ENCODE peak calls at places on chromosomes 13 and 19, in nine cellular contexts. T, Z, D, U, V, S, C, O and Y are unnamed samples.

GRCh38 chr13:113232208-113233003 is 23.0 kb downstream of the CUL4A start:
- DNase-seq in Z (no peak), U (no peak), S (no peak), T (no peak), D (no peak), O (no peak), C (no peak), V (no peak), Y (no peak)

GRCh38 chr19:6590458-6591319 is at the start of gene CD70:
- DNase-seq in T (peak), C (no peak), U (no peak), Z (peak), O (no peak), D (no peak), S (no peak), V (no peak), Y (no peak)

GRCh38 chr19:55118401-55118991 is 1.1 kb upstream of the PPP1R12C start:
- DNase-seq in D (no peak), O (no peak), U (no peak), V (no peak), S (no peak), C (peak), Z (no peak), T (peak), Y (no peak)

GRCh38 chr19:7850429-7850819 is 20.4 kb downstream of the EVI5L start:
- DNase-seq in Z (no peak), U (no peak), C (no peak), T (no peak), V (no peak), O (no peak), D (no peak), S (peak), Y (no peak)

GRCh38 chr13:19590423-19590822 is 29.1 kb upstream of the TPTE2 start:
- DNase-seq in Z (no peak), S (no peak), V (no peak), O (no peak), C (no peak), T (no peak), U (no peak), D (no peak), Y (no peak)

GRCh38 chr13:114279770-114280169 is 1.6 kb upstream of the UPF3A start:
- DNase-seq in S (no peak), O (no peak), D (no peak), C (no peak), V (no peak), U (no peak), T (no peak), Z (no peak), Y (no peak)

GRCh38 chr19:40530091-40530901 is 46.4 kb upstream of the SHKBP1 start:
- DNase-seq in V (no peak), C (no peak), U (no peak), D (no peak), Z (peak), O (no peak), S (no peak), T (no peak), Y (no peak)

GRCh38 chr19:19361075-19361594 is 40.5 kb downstream of the MAU2 start:
- DNase-seq in C (peak), O (peak), V (peak), U (peak), D (peak), Z (peak), S (peak), T (peak), Y (peak)

GRCh38 chr19:40751065-40751923 is at the start of gene SNRPA:
- DNase-seq in O (peak), T (peak), V (peak), Z (peak), U (peak), D (peak), S (peak), C (peak), Y (peak)

GRCh38 chr19:38726761-38727301 is 17.4 kb downstream of the CAPN12 start:
- DNase-seq in D (no peak), S (no peak), U (no peak), C (no peak), O (no peak), T (no peak), V (no peak), Z (no peak), Y (no peak)

GRCh38 chr13:20474515-20474914 is 51.1 kb downstream of the CRYL1 start:
- DNase-seq in V (no peak), Z (no peak), C (no peak), S (no peak), O (no peak), U (no peak), T (no peak), D (no peak), Y (no peak)

GRCh38 chr13:41919741-41920487 is 41.0 kb downstream of the VWA8 start:
- DNase-seq in O (no peak), T (no peak), S (no peak), D (no peak), V (no peak), Z (no peak), C (no peak), U (no peak), Y (no peak)

GRCh38 chr19:1308718-1309117 is 23.0 kb downstream of the EFNA2 start:
- DNase-seq in Z (no peak), U (no peak), D (no peak), T (no peak), C (no peak), V (no peak), S (no peak), O (no peak), Y (no peak)

GRCh38 chr13:49044008-49044407 is 68.3 kb downstream of the FNDC3A start:
- DNase-seq in V (no peak), U (no peak), T (no peak), O (no peak), D (no peak), Z (no peak), S (no peak), C (no peak), Y (no peak)

GRCh38 chr13:42574435-42575311 is 721 bp downstream of the TNFSF11 start:
- DNase-seq in C (no peak), S (no peak), T (no peak), Z (no peak), O (no peak), U (no peak), V (no peak), D (no peak), Y (no peak)

GRCh38 chr13:113915012-113915763 is 51.3 kb upstream of the GAS6 start:
- DNase-seq in Z (no peak), O (peak), T (no peak), C (no peak), D (no peak), U (no peak), S (no peak), V (peak), Y (no peak)

GRCh38 chr13:44516771-44517170 is 59.4 kb downstream of the TSC22D1 start:
- DNase-seq in O (no peak), C (no peak), T (no peak), V (no peak), D (no peak), S (no peak), U (peak), Z (no peak), Y (no peak)

GRCh38 chr19:5434970-5435641 is 20.1 kb upstream of the ZNRF4 start:
- DNase-seq in U (peak), T (no peak), O (no peak), Z (peak), C (no peak), S (peak), V (no peak), D (no peak), Y (peak)

GRCh38 chr19:4972509-4973230 is 3.8 kb downstream of the KDM4B start:
- DNase-seq in D (no peak), T (no peak), V (no peak), O (no peak), U (peak), Z (no peak), S (peak), C (no peak), Y (no peak)

GRCh38 chr19:18469245-18470107 is 31.5 kb upstream of the ISYNA1 start:
- DNase-seq in V (no peak), O (peak), S (peak), Z (peak), U (peak), T (peak), D (no peak), C (peak), Y (no peak)

GRCh38 chr13:50911937-50912624 is 2.5 kb downstream of the RNASEH2B start:
- DNase-seq in Z (peak), C (peak), V (peak), D (peak), U (peak), T (peak), O (peak), S (peak), Y (peak)

GRCh38 chr19:35797663-35798062 is 15.0 kb downstream of the PRODH2 start:
- DNase-seq in S (no peak), Z (no peak), D (no peak), O (no peak), C (no peak), V (no peak), U (no peak), T (no peak), Y (no peak)

GRCh38 chr19:4234862-4235201 is 5.5 kb downstream of the EBI3 start:
- DNase-seq in Z (no peak), S (no peak), V (no peak), C (no peak), D (no peak), O (no peak), T (no peak), U (no peak), Y (no peak)

GRCh38 chr13:111213964-111214726 is 99.0 kb downstream of the ARHGEF7 start:
- DNase-seq in O (no peak), D (no peak), Z (no peak), S (no peak), U (no peak), C (no peak), V (no peak), T (no peak), Y (no peak)

GRCh38 chr19:38304866-38305429 is 897 bp downstream of the C19orf33 start:
- DNase-seq in V (peak), S (no peak), O (peak), C (peak), T (peak), U (peak), Z (peak), D (no peak), Y (no peak)

GRCh38 chr13:52345631-52346251 is 60.2 kb downstream of the THSD1 start:
- DNase-seq in U (no peak), T (no peak), V (no peak), O (no peak), Z (no peak), S (peak), D (no peak), C (no peak), Y (no peak)

GRCh38 chr19:18433039-18433691 is 4.8 kb downstream of the ISYNA1 start:
- DNase-seq in T (no peak), Z (no peak), V (no peak), S (no peak), U (no peak), D (no peak), C (no peak), O (no peak), Y (no peak)

GRCh38 chr19:3441089-3441985 is 39.0 kb downstream of the SMIM24 start:
- DNase-seq in U (no peak), T (no peak), C (no peak), Z (no peak), O (no peak), D (no peak), V (no peak), S (no peak), Y (no peak)

GRCh38 chr19:10861118-10861651 is 10.2 kb upstream of the CARM1 start:
- DNase-seq in S (no peak), O (peak), C (no peak), T (peak), V (no peak), D (no peak), U (peak), Z (no peak), Y (no peak)

GRCh38 chr19:10137751-10138682 is 18.3 kb upstream of the EIF3G start:
- DNase-seq in V (no peak), C (no peak), Z (no peak), U (no peak), T (no peak), O (no peak), D (no peak), S (no peak), Y (no peak)

GRCh38 chr13:113004126-113004525 is 35.1 kb downstream of the MCF2L start:
- DNase-seq in Z (no peak), T (no peak), U (no peak), D (no peak), V (no peak), S (no peak), O (no peak), C (no peak), Y (no peak)

GRCh38 chr13:21625366-21625765 is 21.4 kb upstream of the MICU2 start:
- DNase-seq in S (peak), U (peak), O (no peak), D (no peak), Z (peak), T (peak), V (no peak), C (no peak), Y (no peak)

GRCh38 chr13:109155301-109155761 is 525.9 kb downstream of the MYO16 start:
- DNase-seq in Z (no peak), S (peak), U (peak), T (no peak), D (no peak), C (no peak), O (no peak), V (no peak), Y (no peak)

GRCh38 chr19:5313307-5313706 is 27.3 kb downstream of the PTPRS start:
- DNase-seq in T (no peak), C (no peak), S (no peak), Z (no peak), D (no peak), U (no peak), O (peak), V (no peak), Y (no peak)

GRCh38 chr13:42906257-42906656 is 85.8 kb downstream of the EPSTI1 start:
- DNase-seq in S (no peak), C (no peak), Z (no peak), D (no peak), V (no peak), T (no peak), O (no peak), U (no peak), Y (no peak)

GRCh38 chr13:72151241-72151640 is 284.2 kb upstream of the DACH1 start:
- DNase-seq in Z (no peak), V (no peak), D (no peak), S (no peak), C (no peak), U (peak), T (no peak), O (no peak), Y (no peak)

GRCh38 chr19:934865-935422 is 9.1 kb downstream of the ARID3A start:
- DNase-seq in T (peak), S (peak), Z (no peak), U (peak), O (peak), D (no peak), C (peak), V (peak), Y (no peak)

GRCh38 chr13:100533588-100534041 is 55.0 kb downstream of the GGACT start:
- DNase-seq in T (no peak), D (no peak), S (no peak), O (peak), U (no peak), C (no peak), Z (no peak), V (no peak), Y (no peak)
- TF ChIP-seq CTCF in T (no peak), D (no peak), S (no peak), O (no peak), U (no peak), C (no peak), Z (no peak), V (no peak), Y (no peak)

GRCh38 chr13:96500953-96501352 is 411.0 kb downstream of the HS6ST3 start:
- DNase-seq in T (no peak), Z (no peak), V (no peak), C (no peak), O (no peak), D (no peak), S (no peak), U (no peak), Y (no peak)
- H3K27ac ChIP-seq in T (no peak), Z (no peak), V (no peak), C (no peak), O (no peak), D (no peak), S (no peak), U (no peak), Y (no peak)

GRCh38 chr19:42095142-42095813 is 19.3 kb downstream of the ZNF574 start:
- DNase-seq in C (no peak), O (no peak), V (no peak), Z (no peak), D (no peak), U (no peak), T (no peak), S (no peak), Y (no peak)

GRCh38 chr19:42097461-42097860 is 21.5 kb downstream of the ZNF574 start:
- DNase-seq in D (no peak), V (no peak), S (no peak), C (no peak), O (no peak), Z (no peak), T (no peak), U (no peak), Y (no peak)

GRCh38 chr19:42093505-42093904 is 17.5 kb downstream of the ZNF574 start:
- DNase-seq in O (no peak), V (no peak), D (no peak), Z (no peak), U (no peak), C (no peak), S (no peak), T (no peak), Y (no peak)

GRCh38 chr19:42096255-42096837 is 20.4 kb downstream of the ZNF574 start:
- DNase-seq in U (no peak), T (no peak), O (no peak), Z (no peak), V (no peak), D (no peak), S (no peak), C (no peak), Y (no peak)

DNA sequence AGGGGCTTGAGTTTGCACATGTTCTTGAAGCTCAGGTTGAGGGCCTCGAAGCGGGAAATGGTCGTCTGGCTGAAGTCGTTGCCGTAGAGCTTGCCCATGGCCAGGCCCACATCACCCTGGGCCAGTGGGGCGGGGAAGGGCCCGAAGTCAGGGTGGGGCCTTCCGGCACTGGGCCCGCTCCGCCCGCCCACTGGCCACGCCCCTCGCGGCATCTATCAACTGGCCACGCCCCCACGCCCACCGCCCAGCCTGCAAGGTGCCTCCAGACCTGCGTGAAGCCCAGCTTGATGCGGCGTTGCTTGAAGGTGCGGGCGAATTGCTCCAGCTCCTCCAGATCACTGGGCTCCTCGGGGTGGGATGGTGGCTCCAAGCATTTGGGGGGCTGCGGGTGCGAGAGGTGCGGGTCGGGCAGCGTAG is 19.9 kb downstream of the ZNF574 start:
- DNase-seq in Z (no peak), V (no peak), C (no peak), D (no peak), U (no peak), S (no peak), T (no peak), O (no peak), Y (no peak)
- H3K4me3 ChIP-seq in Z (no peak), V (no peak), C (no peak), D (no peak), U (no peak), S (no peak), T (no peak), O (peak), Y (no peak)

GRCh38 chr19:16969127-16969526 is 57.5 kb downstream of the CPAMD8 start:
- DNase-seq in V (peak), D (no peak), O (no peak), C (no peak), Z (no peak), S (no peak), T (no peak), U (peak), Y (no peak)
- TF ChIP-seq CTCF in V (no peak), D (no peak), O (no peak), C (no peak), Z (no peak), S (no peak), T (no peak), U (peak), Y (no peak)

GRCh38 chr19:46927893-46928292 is 67.1 kb downstream of the ARHGAP35 start:
- DNase-seq in D (no peak), C (no peak), U (no peak), Z (no peak), O (no peak), S (no peak), V (no peak), T (no peak), Y (no peak)
- H3K27ac ChIP-seq in D (peak), C (peak), U (peak), Z (no peak), O (no peak), S (no peak), V (peak), T (no peak), Y (no peak)